ENCODE peak calls at places on chromosomes 12 and 14, in five cellular contexts. One of them, this sample, is unnamed.

GRCh38 chr14:105023791-105024480 is 3.1 kb upstream of the CDCA4 start:
- DNase-seq in neuronal stem cell: no peak
- DNase-seq in IMR-90: peak; percentile 73
- DNase-seq in H1: no peak
- DNase-seq in mesenchymal stem cell: peak; percentile 62
- DNase-seq in this sample: peak; percentile 7

GRCh38 chr14:79278798-79279644 is 932.3 kb downstream of the DIO2 start:
- DNase-seq in neuronal stem cell: peak; percentile 93
- DNase-seq in IMR-90: peak; percentile 92
- DNase-seq in H1: peak; percentile 88
- DNase-seq in mesenchymal stem cell: peak; percentile 91
- DNase-seq in this sample: peak; percentile 95

GRCh38 chr12:6272300-6273208 is 37.9 kb upstream of the PLEKHG6 start:
- DNase-seq in neuronal stem cell: no peak
- DNase-seq in IMR-90: no peak
- DNase-seq in H1: no peak
- DNase-seq in mesenchymal stem cell: no peak
- DNase-seq in this sample: peak; percentile 93

GRCh38 chr14:60196291-60196690 is 31.1 kb upstream of the DHRS7 start:
- DNase-seq in neuronal stem cell: no peak
- DNase-seq in IMR-90: no peak
- DNase-seq in H1: no peak
- DNase-seq in mesenchymal stem cell: no peak
- DNase-seq in this sample: no peak

GRCh38 chr12:15522574-15523187 is 200.4 kb downstream of the PTPRO start:
- DNase-seq in neuronal stem cell: no peak
- DNase-seq in IMR-90: peak; percentile 34
- DNase-seq in H1: no peak
- DNase-seq in mesenchymal stem cell: peak; percentile 42
- DNase-seq in this sample: peak; percentile 72

GRCh38 chr12:19021646-19022045 is 107.9 kb upstream of the PLEKHA5 start:
- DNase-seq in neuronal stem cell: no peak
- DNase-seq in IMR-90: peak; percentile 58
- DNase-seq in H1: no peak
- DNase-seq in mesenchymal stem cell: peak; percentile 52
- DNase-seq in this sample: no peak

GRCh38 chr12:54217774-54218221 is 29.0 kb upstream of the SMUG1 start:
- DNase-seq in neuronal stem cell: no peak
- DNase-seq in IMR-90: no peak
- DNase-seq in H1: peak; percentile 86
- DNase-seq in mesenchymal stem cell: no peak
- DNase-seq in this sample: no peak

GRCh38 chr14:73591690-73592448 is at the start of gene ACOT4:
- DNase-seq in neuronal stem cell: no peak
- DNase-seq in IMR-90: peak; percentile 20
- DNase-seq in H1: peak; percentile 54
- DNase-seq in mesenchymal stem cell: peak; percentile 23
- DNase-seq in this sample: peak; percentile 73

GRCh38 chr12:87813476-87814234 is 215.5 kb downstream of the C12orf50 start:
- DNase-seq in neuronal stem cell: no peak
- DNase-seq in IMR-90: peak; percentile 89
- DNase-seq in H1: no peak
- DNase-seq in mesenchymal stem cell: peak; percentile 57
- DNase-seq in this sample: peak; percentile 14

DNA sequence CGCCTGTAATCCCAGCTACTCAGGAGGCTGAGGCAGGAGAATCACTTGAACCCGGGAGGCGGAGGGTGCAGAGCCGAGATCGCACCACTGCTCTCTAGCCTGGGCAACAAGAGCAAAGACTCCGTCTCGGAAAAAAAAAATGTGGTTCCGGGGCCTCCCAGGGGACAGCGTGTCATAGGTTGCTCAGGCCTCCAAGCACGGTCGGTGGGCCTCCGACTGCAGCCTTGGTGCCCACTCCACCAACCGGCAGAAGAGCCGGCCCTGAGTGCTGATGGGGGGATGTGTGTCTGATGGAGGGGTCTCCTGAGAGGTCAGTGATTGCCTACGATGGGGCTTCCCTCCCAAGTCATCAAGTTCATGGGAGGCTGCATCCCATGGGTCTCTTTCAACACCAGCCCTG is 15.9 kb downstream of the ZFYVE21 start:
- DNase-seq in neuronal stem cell: no peak
- DNase-seq in IMR-90: no peak
- DNase-seq in H1: no peak
- DNase-seq in mesenchymal stem cell: no peak
- DNase-seq in this sample: no peak
- H4K91ac ChIP-seq in neuronal stem cell: no peak overlapping the region
- H4K91ac ChIP-seq in IMR-90: no peak overlapping the region
- H4K91ac ChIP-seq in H1: no peak overlapping the region
- H4K91ac ChIP-seq in mesenchymal stem cell: no peak overlapping the region
- H4K91ac ChIP-seq in this sample: no peak overlapping the region

GRCh38 chr14:63295991-63296630 is 22.6 kb downstream of the GPHB5 start:
- DNase-seq in neuronal stem cell: no peak
- DNase-seq in IMR-90: peak; percentile 5
- DNase-seq in H1: no peak
- DNase-seq in mesenchymal stem cell: peak; percentile 36
- DNase-seq in this sample: no peak
- H3K4me3 ChIP-seq in neuronal stem cell: no peak overlapping the region
- H3K4me3 ChIP-seq in IMR-90: no peak overlapping the region
- H3K4me3 ChIP-seq in H1: no peak overlapping the region
- H3K4me3 ChIP-seq in mesenchymal stem cell: no peak overlapping the region
- H3K4me3 ChIP-seq in this sample: no peak overlapping the region

GRCh38 chr14:101918125-101918989 is 46.0 kb upstream of the DYNC1H1 start:
- DNase-seq in neuronal stem cell: no peak
- DNase-seq in IMR-90: no peak
- DNase-seq in H1: no peak
- DNase-seq in mesenchymal stem cell: peak; percentile 9
- DNase-seq in this sample: no peak
- H2AK5ac ChIP-seq in neuronal stem cell: no peak overlapping the region
- H2AK5ac ChIP-seq in IMR-90: no peak overlapping the region
- H2AK5ac ChIP-seq in H1: no peak overlapping the region
- H2AK5ac ChIP-seq in mesenchymal stem cell: no peak overlapping the region
- H2AK5ac ChIP-seq in this sample: no peak overlapping the region

GRCh38 chr12:99281277-99281676 is 366.3 kb upstream of the GARIN6 start:
- DNase-seq in neuronal stem cell: no peak
- DNase-seq in IMR-90: no peak
- DNase-seq in H1: no peak
- DNase-seq in mesenchymal stem cell: no peak
- DNase-seq in this sample: no peak

GRCh38 chr12:99278899-99279298 is 368.7 kb upstream of the GARIN6 start:
- DNase-seq in neuronal stem cell: no peak
- DNase-seq in IMR-90: no peak
- DNase-seq in H1: no peak
- DNase-seq in mesenchymal stem cell: no peak
- DNase-seq in this sample: no peak

GRCh38 chr12:99277566-99277965 is 370.0 kb upstream of the GARIN6 start:
- DNase-seq in neuronal stem cell: no peak
- DNase-seq in IMR-90: no peak
- DNase-seq in H1: no peak
- DNase-seq in mesenchymal stem cell: no peak
- DNase-seq in this sample: no peak

GRCh38 chr12:99282086-99282485 is 365.5 kb upstream of the GARIN6 start:
- DNase-seq in neuronal stem cell: no peak
- DNase-seq in IMR-90: no peak
- DNase-seq in H1: no peak
- DNase-seq in mesenchymal stem cell: no peak
- DNase-seq in this sample: no peak

GRCh38 chr12:99277988-99278387 is 369.6 kb upstream of the GARIN6 start:
- DNase-seq in neuronal stem cell: no peak
- DNase-seq in IMR-90: no peak
- DNase-seq in H1: no peak
- DNase-seq in mesenchymal stem cell: no peak
- DNase-seq in this sample: no peak
- H4K91ac ChIP-seq in neuronal stem cell: no peak overlapping the region
- H4K91ac ChIP-seq in IMR-90: no peak overlapping the region
- H4K91ac ChIP-seq in H1: no peak overlapping the region
- H4K91ac ChIP-seq in mesenchymal stem cell: no peak overlapping the region
- H4K91ac ChIP-seq in this sample: no peak overlapping the region

GRCh38 chr12:130526813-130527212 is 189.1 kb downstream of the PIWIL1 start:
- DNase-seq in neuronal stem cell: peak; percentile 64
- DNase-seq in IMR-90: no peak
- DNase-seq in H1: peak; percentile 87
- DNase-seq in mesenchymal stem cell: no peak
- DNase-seq in this sample: no peak
- H3K4me3 ChIP-seq in neuronal stem cell: no peak overlapping the region
- H3K4me3 ChIP-seq in IMR-90: no peak overlapping the region
- H3K4me3 ChIP-seq in H1: no peak overlapping the region
- H3K4me3 ChIP-seq in mesenchymal stem cell: no peak overlapping the region
- H3K4me3 ChIP-seq in this sample: no peak overlapping the region